ENCODE peak calls at places on chromosomes 11 and 22, in seven cellular contexts. D is GM12892, Z is H1, T is GM12878, K is SK-N-SH, I is K562, G is HepG2. B is an unnamed sample.

GRCh38 chr11:71391352-71391751 is 56.8 kb downstream of the DHCR7 start:
- DNase-seq in D (no peak), Z (no peak), T (no peak), K (no peak), I (no peak), G (no peak), B (no peak)

GRCh38 chr11:43934359-43935130 is 7.9 kb upstream of the C11orf96 start:
- DNase-seq in D (no peak), Z (no peak), T (no peak), K (no peak), I (no peak), G (no peak), B (no peak)

GRCh38 chr11:132347156-132348090 is 977.0 kb downstream of the NTM start:
- DNase-seq in D (no peak), Z (no peak), T (no peak), K (no peak), I (no peak), G (no peak), B (no peak)

GRCh38 chr11:67321313-67321871 is 18.1 kb downstream of the SSH3 start:
- DNase-seq in D (no peak), Z (no peak), T (no peak), K (no peak), I (peak; percentile 5), G (no peak), B (no peak)

GRCh38 chr11:59271247-59271755 is 58.6 kb upstream of the MPEG1 start:
- DNase-seq in D (no peak), Z (no peak), T (no peak), K (no peak), I (no peak), G (no peak), B (no peak)

GRCh38 chr22:42937164-42937854 is 77.6 kb downstream of the PACSIN2 start:
- DNase-seq in D (no peak), Z (no peak), T (no peak), K (no peak), I (peak; percentile 52), G (no peak), B (no peak)

GRCh38 chr22:46612904-46613605 is 7.1 kb upstream of the GRAMD4 start:
- DNase-seq in D (no peak), Z (no peak), T (no peak), K (peak; percentile 90), I (no peak), G (peak; percentile 35), B (no peak)

GRCh38 chr11:70398834-70399680 is 728 bp downstream of the CTTN start:
- DNase-seq in D (peak; percentile 49), Z (no peak), T (no peak), K (peak; percentile 53), I (no peak), G (no peak), B (peak; percentile 66)

GRCh38 chr11:30789270-30789669 is 203.1 kb upstream of the MPPED2 start:
- DNase-seq in D (no peak), Z (no peak), T (no peak), K (no peak), I (no peak), G (no peak), B (no peak)

GRCh38 chr11:65316311-65316978 is 1.8 kb downstream of the CDC42EP2 start:
- DNase-seq in D (no peak), Z (no peak), T (no peak), K (no peak), I (no peak), G (no peak), B (no peak)

GRCh38 chr22:41907436-41908401 is 7.2 kb downstream of the SHISA8 start:
- DNase-seq in D (no peak), Z (no peak), T (no peak), K (no peak), I (no peak), G (no peak), B (no peak)

GRCh38 chr11:117145393-117145761 is 1.3 kb downstream of the PAFAH1B2 start:
- DNase-seq in D (no peak), Z (no peak), T (no peak), K (peak; percentile 61), I (peak; percentile 65), G (peak; percentile 16), B (no peak)

GRCh38 chr22:27420817-27421361 is 380.7 kb downstream of the MN1 start:
- DNase-seq in D (no peak), Z (no peak), T (no peak), K (no peak), I (no peak), G (no peak), B (no peak)

GRCh38 chr22:35995345-35995744 is 33.3 kb downstream of the RBFOX2 start:
- DNase-seq in D (no peak), Z (no peak), T (no peak), K (no peak), I (no peak), G (no peak), B (no peak)

DNA sequence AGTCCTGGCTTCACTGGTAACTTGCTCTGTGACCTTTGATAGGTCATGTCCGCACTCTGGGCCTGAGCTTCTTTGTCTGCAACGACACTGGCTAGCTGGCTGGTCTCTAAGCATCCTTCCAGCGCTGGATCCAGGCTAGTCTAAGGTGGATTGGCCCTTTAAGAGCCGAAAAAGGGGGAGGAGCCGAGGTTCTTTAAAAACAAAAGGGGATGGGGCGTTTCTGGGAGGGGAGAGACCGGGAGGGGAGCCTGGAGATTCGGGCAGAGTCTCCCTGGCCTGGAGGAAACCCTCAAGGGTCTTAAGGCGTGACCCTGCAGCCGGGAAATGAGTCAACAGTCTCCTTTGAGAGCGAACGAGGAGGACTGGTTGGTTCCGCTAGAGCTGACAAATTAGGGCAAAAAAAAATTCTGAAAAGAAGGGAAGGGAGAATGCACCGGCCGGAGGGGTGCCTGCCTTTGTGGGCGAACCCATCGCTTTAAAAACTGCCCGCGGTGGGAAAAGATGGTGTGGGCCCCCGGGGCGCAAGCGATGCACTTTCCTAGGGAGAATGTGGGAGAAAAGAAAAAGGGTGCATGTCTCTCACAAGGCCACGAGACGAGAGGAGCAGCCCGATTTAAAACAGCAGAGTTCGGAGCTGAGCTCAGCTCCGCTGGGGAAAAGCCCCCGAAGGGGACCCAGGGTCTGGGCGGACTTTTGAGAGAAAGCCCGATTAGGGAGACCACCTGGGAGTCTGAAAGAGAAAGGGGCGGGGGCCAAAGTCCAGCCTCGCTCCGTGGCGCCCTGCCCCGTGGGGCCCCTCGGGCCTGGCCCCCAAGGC is 952 bp downstream of the ZFTA start:
- DNase-seq in D (peak; percentile 57), Z (peak; percentile 78), T (no peak), K (peak; percentile 85), I (peak; percentile 65), G (peak; percentile 49), B (peak; percentile 61)
- TF ChIP-seq TAF1 in D (no peak), Z (peak; percentile 62), T (no peak), K (no peak), I (no peak), G (no peak), B (no peak)

GRCh38 chr22:38954414-38955043 is 2.9 kb upstream of the APOBEC3A start:
- DNase-seq in D (no peak), Z (no peak), T (no peak), K (no peak), I (no peak), G (no peak), B (no peak)

GRCh38 chr22:38952382-38952993 is 4.9 kb upstream of the APOBEC3A start:
- DNase-seq in D (no peak), Z (no peak), T (no peak), K (no peak), I (no peak), G (no peak), B (no peak)

GRCh38 chr22:38955250-38955775 is 2.1 kb upstream of the APOBEC3A start:
- DNase-seq in D (no peak), Z (no peak), T (no peak), K (no peak), I (no peak), G (no peak), B (no peak)

GRCh38 chr22:38953091-38953490 is 4.3 kb upstream of the APOBEC3A start:
- DNase-seq in D (no peak), Z (no peak), T (no peak), K (no peak), I (no peak), G (no peak), B (no peak)

DNA sequence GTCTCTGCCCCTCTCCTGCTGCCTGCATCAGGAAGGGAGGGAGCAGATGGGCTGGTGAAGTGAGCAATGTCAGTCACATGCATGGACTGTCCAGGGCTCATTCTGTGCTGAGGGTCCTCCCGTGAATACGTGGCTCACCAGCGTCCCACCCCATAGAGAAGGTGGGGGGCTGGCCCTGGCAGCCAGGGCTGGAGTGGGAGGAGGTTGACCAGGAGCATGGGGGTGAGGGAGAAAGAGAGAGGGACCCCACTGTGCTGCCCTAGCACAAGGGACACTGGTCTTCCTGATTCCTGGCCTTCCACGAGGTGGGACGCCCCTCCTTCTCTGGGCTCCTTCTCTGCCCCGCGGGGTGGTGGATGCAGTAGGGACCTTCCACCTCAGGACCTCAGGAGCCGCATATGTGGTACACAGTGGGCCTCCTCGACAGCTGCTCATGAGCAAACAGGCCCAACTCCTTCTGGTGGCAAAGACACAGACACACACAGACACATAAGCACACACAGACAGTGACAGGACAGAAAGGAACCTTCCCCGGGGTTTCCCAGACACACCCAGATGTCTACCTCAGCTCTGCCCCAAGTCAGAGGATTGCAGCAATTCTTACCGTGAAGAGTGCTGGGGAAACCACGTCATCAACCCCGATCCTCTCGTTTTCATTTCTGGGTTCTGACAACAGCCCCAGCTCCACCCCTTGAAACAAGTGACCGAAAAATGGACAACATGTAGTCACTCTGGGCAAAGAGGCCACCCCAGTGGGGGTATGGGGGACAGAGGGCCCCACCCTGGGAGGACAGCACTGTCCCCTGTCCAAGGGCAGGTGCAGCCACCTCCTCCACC is 3.6 kb upstream of the APOBEC3A start:
- DNase-seq in D (peak; percentile 87), Z (no peak), T (peak; percentile 85), K (no peak), I (no peak), G (no peak), B (peak; percentile 83)
- TF ChIP-seq TAF1 in D (no peak), Z (no peak), T (peak; percentile 46), K (no peak), I (no peak), G (no peak), B (no peak)

DNA sequence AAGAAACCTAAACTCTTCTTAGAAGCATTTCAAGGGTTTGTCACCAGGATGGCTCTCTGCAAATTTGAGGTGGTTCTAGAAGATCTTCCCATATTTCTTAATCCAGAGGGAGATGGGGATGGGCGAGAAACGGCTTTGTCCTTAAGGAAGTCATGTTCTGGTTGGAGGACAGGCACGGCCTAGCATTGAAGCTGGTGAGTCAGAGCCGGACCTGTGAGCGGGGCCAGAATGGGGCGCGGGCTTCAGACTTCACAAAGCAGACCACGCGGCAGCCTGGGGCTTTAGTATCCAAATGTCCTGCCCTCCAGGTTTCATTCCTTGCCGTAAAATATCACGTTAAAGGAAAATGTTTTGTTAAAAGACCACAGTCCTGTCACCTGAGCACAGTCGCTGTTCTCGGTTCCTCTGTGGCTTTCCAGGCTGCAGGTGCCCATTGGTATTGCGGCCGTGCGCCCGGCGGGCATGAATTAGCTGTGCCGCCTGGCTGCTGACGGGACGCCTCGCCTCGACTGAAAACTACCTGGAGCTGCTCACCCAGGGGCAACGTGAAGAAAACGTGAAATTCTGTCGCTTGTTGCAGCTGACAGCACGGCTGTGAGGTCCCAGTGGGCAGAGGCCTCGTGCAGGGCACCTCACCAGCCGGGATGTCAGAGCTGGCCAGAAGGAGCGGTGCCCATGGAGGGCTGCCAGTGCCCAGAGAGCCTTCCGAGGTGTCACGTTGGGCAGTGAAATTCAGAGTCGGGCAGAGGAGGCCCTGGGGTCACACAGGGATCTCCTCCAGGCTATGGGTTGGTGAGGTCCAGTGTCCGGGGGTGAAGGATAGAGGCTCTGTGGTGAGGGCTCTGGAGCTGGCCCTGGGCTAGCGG is 59.0 kb downstream of the LRP5 start:
- DNase-seq in D (peak; percentile 44), Z (no peak), T (peak; percentile 25), K (no peak), I (no peak), G (no peak), B (no peak)
- TF ChIP-seq TAF1 in D (no peak), Z (no peak), T (no peak), K (no peak), I (no peak), G (no peak), B (no peak)

GRCh38 chr11:63889344-63889743 is 27.6 kb downstream of the RCOR2 start:
- DNase-seq in D (no peak), Z (no peak), T (no peak), K (no peak), I (no peak), G (no peak), B (no peak)
- TF ChIP-seq TAF1 in D (no peak), Z (no peak), T (no peak), K (no peak), I (no peak), G (no peak), B (no peak)